ENCODE peak calls at places on chromosomes 6 and 20, in seven cellular contexts. One of them, this sample, is unnamed. For H3K27me3 and H3K4me1, the result is how much of the 10 kb centered on the place peaks cover.

GRCh38 chr6:11120273-11121005 is 8.9 kb upstream of the ERVFRD-1 start:
- DNase-seq in left lung: no peak
- DNase-seq in upper lobe of right lung: no peak
- DNase-seq in NT2/D1: no peak
- DNase-seq in right cardiac atrium: no peak
- DNase-seq in Panc1: no peak
- DNase-seq in spleen: no peak
- DNase-seq in this sample: peak

GRCh38 chr6:47836639-47837038 is 54.8 kb downstream of the OPN5 start:
- DNase-seq in left lung: no peak
- DNase-seq in upper lobe of right lung: no peak
- DNase-seq in NT2/D1: no peak
- DNase-seq in right cardiac atrium: no peak
- DNase-seq in Panc1: no peak
- DNase-seq in spleen: no peak
- DNase-seq in this sample: no peak

GRCh38 chr20:17501701-17502100 is 29.5 kb downstream of the BFSP1 start:
- DNase-seq in left lung: no peak
- DNase-seq in upper lobe of right lung: no peak
- DNase-seq in NT2/D1: no peak
- DNase-seq in right cardiac atrium: no peak
- DNase-seq in Panc1: no peak
- DNase-seq in spleen: no peak
- DNase-seq in this sample: no peak

GRCh38 chr20:20211274-20211987 is 156.5 kb upstream of the INSM1 start:
- DNase-seq in left lung: no peak
- DNase-seq in upper lobe of right lung: no peak
- DNase-seq in NT2/D1: no peak
- DNase-seq in right cardiac atrium: no peak
- DNase-seq in Panc1: no peak
- DNase-seq in spleen: no peak
- DNase-seq in this sample: peak

GRCh38 chr6:119261944-119262284 is 87.6 kb downstream of the MAN1A1 start:
- DNase-seq in left lung: no peak
- DNase-seq in upper lobe of right lung: no peak
- DNase-seq in NT2/D1: no peak
- DNase-seq in right cardiac atrium: no peak
- DNase-seq in Panc1: no peak
- DNase-seq in spleen: no peak
- DNase-seq in this sample: no peak

GRCh38 chr6:98124176-98124575 is 710.2 kb upstream of the POU3F2 start:
- DNase-seq in left lung: no peak
- DNase-seq in upper lobe of right lung: no peak
- DNase-seq in NT2/D1: no peak
- DNase-seq in right cardiac atrium: no peak
- DNase-seq in Panc1: no peak
- DNase-seq in spleen: no peak
- DNase-seq in this sample: no peak

GRCh38 chr6:87174078-87174579 is 18.8 kb downstream of the ZNF292 start:
- DNase-seq in left lung: no peak
- DNase-seq in upper lobe of right lung: no peak
- DNase-seq in NT2/D1: no peak
- DNase-seq in right cardiac atrium: no peak
- DNase-seq in Panc1: no peak
- DNase-seq in spleen: no peak
- DNase-seq in this sample: no peak

GRCh38 chr6:33696538-33697518 is 14.7 kb downstream of the UQCC2 start:
- DNase-seq in left lung: no peak
- DNase-seq in upper lobe of right lung: no peak
- DNase-seq in NT2/D1: no peak
- DNase-seq in right cardiac atrium: peak
- DNase-seq in Panc1: no peak
- DNase-seq in spleen: peak
- DNase-seq in this sample: peak

GRCh38 chr6:135048915-135049314 is 5.7 kb downstream of the HBS1L start:
- DNase-seq in left lung: no peak
- DNase-seq in upper lobe of right lung: no peak
- DNase-seq in NT2/D1: no peak
- DNase-seq in right cardiac atrium: no peak
- DNase-seq in Panc1: no peak
- DNase-seq in spleen: no peak
- DNase-seq in this sample: no peak

GRCh38 chr6:42387336-42387735 is 64.4 kb downstream of the TRERF1 start:
- DNase-seq in left lung: no peak
- DNase-seq in upper lobe of right lung: no peak
- DNase-seq in NT2/D1: no peak
- DNase-seq in right cardiac atrium: no peak
- DNase-seq in Panc1: no peak
- DNase-seq in spleen: no peak
- DNase-seq in this sample: no peak

GRCh38 chr6:107674995-107675738 is 148.9 kb downstream of the SCML4 start:
- DNase-seq in left lung: peak
- DNase-seq in upper lobe of right lung: peak
- DNase-seq in NT2/D1: peak
- DNase-seq in right cardiac atrium: peak
- DNase-seq in Panc1: peak
- DNase-seq in spleen: peak
- DNase-seq in this sample: peak

GRCh38 chr6:157758516-157759023 is 64.5 kb upstream of the SNX9 start:
- DNase-seq in left lung: no peak
- DNase-seq in upper lobe of right lung: no peak
- DNase-seq in NT2/D1: no peak
- DNase-seq in right cardiac atrium: no peak
- DNase-seq in Panc1: no peak
- DNase-seq in spleen: no peak
- DNase-seq in this sample: no peak
- H3K27me3 ChIP-seq in left lung: under half
- H3K27me3 ChIP-seq in upper lobe of right lung: under half
- H3K27me3 ChIP-seq in NT2/D1: under half
- H3K27me3 ChIP-seq in right cardiac atrium: under half
- H3K27me3 ChIP-seq in Panc1: under half
- H3K27me3 ChIP-seq in spleen: under half
- H3K27me3 ChIP-seq in this sample: under half

DNA sequence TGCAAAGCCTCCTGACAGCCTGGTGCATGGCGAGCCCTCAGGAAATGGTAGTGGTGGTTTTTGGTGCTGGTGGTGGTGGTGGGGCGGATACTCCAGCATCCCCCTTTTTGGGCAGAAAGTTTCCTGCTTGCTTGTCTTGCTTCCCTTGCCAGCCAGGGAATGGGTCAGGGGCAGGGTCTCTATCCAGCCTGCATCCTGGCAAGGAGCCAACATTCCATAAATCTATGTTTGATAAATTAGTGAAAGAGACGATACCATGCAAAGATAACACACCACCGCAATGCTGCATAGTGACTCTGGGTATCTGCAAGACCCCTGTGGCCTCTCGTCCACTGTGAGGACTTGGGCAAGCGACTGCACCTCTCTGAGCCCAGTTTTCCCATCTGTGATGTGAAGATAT is 246.2 kb downstream of the LRFN2 start:
- DNase-seq in left lung: no peak
- DNase-seq in upper lobe of right lung: no peak
- DNase-seq in NT2/D1: no peak
- DNase-seq in right cardiac atrium: no peak
- DNase-seq in Panc1: no peak
- DNase-seq in spleen: no peak
- DNase-seq in this sample: no peak
- H3K4me3 ChIP-seq in left lung: no peak
- H3K4me3 ChIP-seq in upper lobe of right lung: no peak
- H3K4me3 ChIP-seq in NT2/D1: no peak
- H3K4me3 ChIP-seq in right cardiac atrium: no peak
- H3K4me3 ChIP-seq in Panc1: no peak
- H3K4me3 ChIP-seq in spleen: no peak
- H3K4me3 ChIP-seq in this sample: no peak

DNA sequence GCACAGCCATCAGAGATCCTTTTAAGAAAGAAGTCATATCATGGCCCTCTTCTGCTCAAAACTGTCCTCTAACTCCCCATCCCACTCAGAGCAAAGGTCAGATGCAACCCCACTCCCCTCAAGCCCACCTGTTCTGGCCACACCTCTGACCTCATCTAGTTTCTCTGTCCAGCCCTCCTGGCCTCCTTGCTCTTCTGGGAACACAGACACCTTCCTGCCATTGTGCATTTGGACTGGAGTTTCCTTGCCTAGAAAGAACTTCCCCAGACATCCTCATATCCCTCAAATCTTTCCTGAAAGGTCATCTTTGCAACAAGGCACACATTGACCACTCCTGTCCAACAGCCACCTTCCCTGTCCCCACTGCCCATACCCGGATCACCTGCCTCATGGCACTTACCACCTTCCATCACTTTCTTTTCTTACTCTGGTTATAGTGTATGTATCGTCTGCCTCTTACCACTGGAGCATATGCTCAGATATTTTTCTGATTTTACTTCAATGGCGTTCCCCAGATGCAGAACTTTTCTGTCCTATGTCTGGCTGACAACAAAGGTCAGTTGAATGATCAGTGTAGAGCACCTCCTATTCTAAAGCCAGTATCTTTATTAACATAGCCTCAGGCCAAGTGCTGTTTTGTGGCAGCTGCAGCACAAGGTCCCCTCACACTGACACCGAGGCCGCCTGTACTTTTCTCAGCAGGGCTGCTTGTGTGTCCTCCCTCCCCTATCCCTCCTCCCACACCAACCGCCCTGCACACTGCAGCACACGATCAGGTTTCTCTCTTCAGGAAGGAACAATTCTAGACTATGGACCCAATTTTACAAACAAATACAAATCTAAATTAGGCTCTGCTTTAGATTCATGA is 4.2 kb downstream of the HLA-C start:
- DNase-seq in left lung: no peak
- DNase-seq in upper lobe of right lung: no peak
- DNase-seq in NT2/D1: no peak
- DNase-seq in right cardiac atrium: no peak
- DNase-seq in Panc1: no peak
- DNase-seq in spleen: no peak
- DNase-seq in this sample: peak
- H3K4me1 ChIP-seq in left lung: under half
- H3K4me1 ChIP-seq in upper lobe of right lung: under half
- H3K4me1 ChIP-seq in NT2/D1: under half
- H3K4me1 ChIP-seq in right cardiac atrium: under half
- H3K4me1 ChIP-seq in Panc1: under half
- H3K4me1 ChIP-seq in spleen: under half
- H3K4me1 ChIP-seq in this sample: under half

GRCh38 chr6:36280467-36280866 is 10.6 kb downstream of the PNPLA1 start:
- DNase-seq in left lung: no peak
- DNase-seq in upper lobe of right lung: no peak
- DNase-seq in NT2/D1: no peak
- DNase-seq in right cardiac atrium: no peak
- DNase-seq in Panc1: no peak
- DNase-seq in spleen: no peak
- DNase-seq in this sample: no peak

GRCh38 chr6:36276581-36277536 is 7.0 kb downstream of the PNPLA1 start:
- DNase-seq in left lung: no peak
- DNase-seq in upper lobe of right lung: no peak
- DNase-seq in NT2/D1: no peak
- DNase-seq in right cardiac atrium: no peak
- DNase-seq in Panc1: no peak
- DNase-seq in spleen: no peak
- DNase-seq in this sample: no peak

GRCh38 chr6:36280983-36281382 is 11.1 kb downstream of the PNPLA1 start:
- DNase-seq in left lung: no peak
- DNase-seq in upper lobe of right lung: no peak
- DNase-seq in NT2/D1: no peak
- DNase-seq in right cardiac atrium: no peak
- DNase-seq in Panc1: no peak
- DNase-seq in spleen: no peak
- DNase-seq in this sample: no peak

GRCh38 chr6:36273802-36274201 is 3.9 kb downstream of the PNPLA1 start:
- DNase-seq in left lung: no peak
- DNase-seq in upper lobe of right lung: no peak
- DNase-seq in NT2/D1: no peak
- DNase-seq in right cardiac atrium: no peak
- DNase-seq in Panc1: no peak
- DNase-seq in spleen: no peak
- DNase-seq in this sample: no peak

GRCh38 chr6:36277946-36278465 is 8.1 kb downstream of the PNPLA1 start:
- DNase-seq in left lung: no peak
- DNase-seq in upper lobe of right lung: no peak
- DNase-seq in NT2/D1: no peak
- DNase-seq in right cardiac atrium: no peak
- DNase-seq in Panc1: no peak
- DNase-seq in spleen: no peak
- DNase-seq in this sample: no peak
- H3K27me3 ChIP-seq in left lung: under half
- H3K27me3 ChIP-seq in upper lobe of right lung: under half
- H3K27me3 ChIP-seq in NT2/D1: under half
- H3K27me3 ChIP-seq in right cardiac atrium: under half
- H3K27me3 ChIP-seq in Panc1: under half
- H3K27me3 ChIP-seq in spleen: under half
- H3K27me3 ChIP-seq in this sample: under half

DNA sequence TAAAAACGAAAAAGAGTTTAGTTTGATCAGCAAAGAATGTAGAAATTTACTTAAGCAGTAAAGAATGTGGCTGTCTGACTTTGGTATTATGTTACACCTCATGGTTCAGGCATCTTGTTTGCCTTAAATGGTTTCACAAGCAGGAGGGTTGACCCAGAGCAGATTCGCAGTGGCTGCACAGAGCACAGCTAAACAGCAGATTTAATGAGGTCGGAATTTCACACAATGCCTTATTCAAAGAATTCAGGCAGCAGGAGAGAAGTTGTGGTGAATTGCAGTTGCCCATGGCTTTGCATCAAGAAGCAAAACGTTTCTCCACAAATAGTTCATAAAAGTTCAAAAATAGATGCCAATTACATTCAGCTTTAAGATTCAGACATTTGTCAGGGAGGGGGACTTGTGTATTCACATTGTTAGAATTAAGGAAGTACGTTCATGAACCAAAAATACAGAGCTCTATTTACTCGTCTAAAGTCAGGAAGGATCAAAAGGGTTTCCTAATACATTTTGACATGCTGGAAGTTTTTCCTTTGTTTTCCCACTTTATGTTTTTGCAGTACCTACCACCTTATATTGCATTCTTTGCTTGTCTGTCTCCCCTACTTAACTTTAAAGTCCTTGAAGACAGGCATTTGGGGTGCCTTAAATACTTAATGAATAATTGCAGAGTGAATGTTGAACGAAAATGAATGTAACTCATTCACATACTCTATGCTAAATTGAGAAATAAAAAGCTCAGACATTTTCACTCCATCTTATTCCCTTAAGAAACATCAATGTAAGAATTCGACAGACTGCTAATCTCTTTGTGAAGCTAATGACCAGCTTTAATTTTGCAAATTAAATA is 1163.6 kb upstream of the CITED2 start:
- DNase-seq in left lung: peak
- DNase-seq in upper lobe of right lung: no peak
- DNase-seq in NT2/D1: peak
- DNase-seq in right cardiac atrium: peak
- DNase-seq in Panc1: peak
- DNase-seq in spleen: no peak
- DNase-seq in this sample: peak
- H3K4me3 ChIP-seq in left lung: no peak
- H3K4me3 ChIP-seq in upper lobe of right lung: no peak
- H3K4me3 ChIP-seq in NT2/D1: no peak
- H3K4me3 ChIP-seq in right cardiac atrium: no peak
- H3K4me3 ChIP-seq in Panc1: peak
- H3K4me3 ChIP-seq in spleen: no peak
- H3K4me3 ChIP-seq in this sample: no peak

GRCh38 chr6:180295-180694 is 112.0 kb upstream of the DUSP22 start:
- DNase-seq in left lung: no peak
- DNase-seq in upper lobe of right lung: no peak
- DNase-seq in NT2/D1: no peak
- DNase-seq in right cardiac atrium: no peak
- DNase-seq in Panc1: no peak
- DNase-seq in spleen: no peak
- DNase-seq in this sample: no peak
- H3K4me1 ChIP-seq in left lung: under half
- H3K4me1 ChIP-seq in upper lobe of right lung: under half
- H3K4me1 ChIP-seq in NT2/D1: under half
- H3K4me1 ChIP-seq in right cardiac atrium: under half
- H3K4me1 ChIP-seq in Panc1: under half
- H3K4me1 ChIP-seq in spleen: under half
- H3K4me1 ChIP-seq in this sample: under half

GRCh38 chr20:38610521-38610920 is 8.9 kb downstream of the ARHGAP40 start:
- DNase-seq in left lung: no peak
- DNase-seq in upper lobe of right lung: no peak
- DNase-seq in NT2/D1: no peak
- DNase-seq in right cardiac atrium: no peak
- DNase-seq in Panc1: no peak
- DNase-seq in spleen: no peak
- DNase-seq in this sample: no peak
- H3K27me3 ChIP-seq in left lung: under half
- H3K27me3 ChIP-seq in upper lobe of right lung: under half
- H3K27me3 ChIP-seq in NT2/D1: under half
- H3K27me3 ChIP-seq in right cardiac atrium: under half
- H3K27me3 ChIP-seq in Panc1: under half
- H3K27me3 ChIP-seq in spleen: under half
- H3K27me3 ChIP-seq in this sample: under half